ENCODE peak calls at places on chromosome 1, in six cellular contexts. H is GM12878, K is HepG2, V is GM12891, U is K562, N is H1. Q is an unnamed sample.

GRCh38 chr1:201250326-201251011 is 32.8 kb upstream of the PKP1 start:
- DNase-seq in N (no peak), V (no peak), U (no peak), H (no peak), K (no peak), Q (no peak)

GRCh38 chr1:221272940-221273339 is 393.7 kb downstream of the HLX start:
- DNase-seq in U (no peak), H (no peak), K (no peak), N (no peak), V (no peak), Q (no peak)

GRCh38 chr1:46303872-46304326 is 401 bp downstream of the UQCRH start:
- DNase-seq in N (no peak), H (no peak), V (no peak), K (no peak), U (no peak), Q (no peak)

GRCh38 chr1:31335007-31335406 is 37.9 kb downstream of the FABP3 start:
- DNase-seq in N (no peak), V (peak), H (peak), K (peak), U (no peak), Q (no peak)

GRCh38 chr1:53982034-53982761 is 35.8 kb downstream of the LDLRAD1 start:
- DNase-seq in H (no peak), K (peak), N (peak), U (no peak), V (no peak), Q (no peak)

GRCh38 chr1:234617135-234617985 is 7.4 kb upstream of the IRF2BP2 start:
- DNase-seq in U (no peak), K (no peak), H (no peak), N (no peak), V (no peak), Q (no peak)

GRCh38 chr1:160748182-160748876 is 9.3 kb downstream of the SLAMF7 start:
- DNase-seq in U (peak), V (no peak), H (no peak), K (no peak), N (no peak), Q (no peak)

GRCh38 chr1:65308781-65309316 is 494 bp upstream of the DNAJC6 start:
- DNase-seq in U (no peak), H (no peak), N (no peak), K (no peak), V (no peak), Q (no peak)

GRCh38 chr1:115332813-115333608 is 5.0 kb downstream of the NGF start:
- DNase-seq in V (no peak), H (no peak), K (no peak), N (no peak), U (no peak), Q (no peak)

GRCh38 chr1:53133261-53134041 is 9.0 kb downstream of the SLC1A7 start:
- DNase-seq in U (no peak), N (no peak), H (no peak), K (no peak), V (no peak), Q (no peak)

GRCh38 chr1:11355594-11356467 is 82.8 kb downstream of the UBIAD1 start:
- DNase-seq in K (no peak), H (no peak), U (no peak), V (no peak), N (peak), Q (no peak)

GRCh38 chr1:14887044-14887443 is 266.5 kb upstream of the TMEM51 start:
- DNase-seq in U (no peak), V (no peak), H (no peak), N (no peak), K (no peak), Q (no peak)

GRCh38 chr1:27045973-27046558 is 33.4 kb upstream of the TENT5B start:
- DNase-seq in N (peak), V (no peak), H (no peak), K (peak), U (peak), Q (peak)

GRCh38 chr1:55632906-55633305 is 417.7 kb upstream of the USP24 start:
- DNase-seq in V (no peak), N (no peak), K (no peak), H (no peak), U (no peak), Q (no peak)

GRCh38 chr1:65539272-65540131 is 119.0 kb downstream of the LEPR start:
- DNase-seq in N (no peak), V (no peak), H (no peak), K (no peak), U (no peak), Q (no peak)

GRCh38 chr1:107057197-107058133 is 991 bp downstream of the PRMT6 start:
- DNase-seq in V (peak), U (peak), K (peak), H (no peak), N (peak), Q (peak)

DNA sequence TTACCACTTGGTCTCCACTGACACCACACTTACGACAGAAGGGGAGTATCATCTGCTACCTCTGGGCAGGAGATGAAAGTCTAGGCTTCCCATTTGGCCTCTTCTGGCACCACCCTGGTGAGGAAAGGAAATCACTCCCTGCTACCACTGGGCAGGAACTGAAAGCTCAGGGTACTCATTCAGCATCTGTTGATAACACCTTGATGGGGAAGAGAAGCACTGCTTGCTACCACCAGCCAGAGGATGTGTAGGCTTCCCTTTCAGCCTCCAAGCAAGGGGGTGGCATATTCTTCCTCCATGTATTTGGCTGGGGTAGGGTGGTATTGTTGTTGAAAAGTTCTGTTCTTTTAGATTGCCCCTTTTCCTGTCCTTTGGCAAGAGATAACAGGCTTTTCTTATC is 115.0 kb downstream of the ACBD6 start:
- DNase-seq in N (no peak), U (no peak), H (no peak), K (no peak), V (no peak), Q (no peak)
- TF ChIP-seq POLR2A in N (no peak), U (no peak), H (no peak), K (no peak), V (no peak), Q (no peak)

GRCh38 chr1:36730599-36730998 is 247.9 kb upstream of the CSF3R start:
- DNase-seq in H (no peak), N (no peak), U (no peak), V (no peak), K (no peak), Q (no peak)

GRCh38 chr1:36729289-36729688 is 246.6 kb upstream of the CSF3R start:
- DNase-seq in H (no peak), N (no peak), K (no peak), U (no peak), V (no peak), Q (no peak)

GRCh38 chr1:36729716-36730510 is 247.2 kb upstream of the CSF3R start:
- DNase-seq in U (no peak), H (no peak), N (no peak), K (no peak), V (no peak), Q (no peak)

GRCh38 chr1:36732038-36732402 is 249.3 kb upstream of the CSF3R start:
- DNase-seq in N (no peak), U (no peak), K (no peak), V (no peak), H (no peak), Q (no peak)

DNA sequence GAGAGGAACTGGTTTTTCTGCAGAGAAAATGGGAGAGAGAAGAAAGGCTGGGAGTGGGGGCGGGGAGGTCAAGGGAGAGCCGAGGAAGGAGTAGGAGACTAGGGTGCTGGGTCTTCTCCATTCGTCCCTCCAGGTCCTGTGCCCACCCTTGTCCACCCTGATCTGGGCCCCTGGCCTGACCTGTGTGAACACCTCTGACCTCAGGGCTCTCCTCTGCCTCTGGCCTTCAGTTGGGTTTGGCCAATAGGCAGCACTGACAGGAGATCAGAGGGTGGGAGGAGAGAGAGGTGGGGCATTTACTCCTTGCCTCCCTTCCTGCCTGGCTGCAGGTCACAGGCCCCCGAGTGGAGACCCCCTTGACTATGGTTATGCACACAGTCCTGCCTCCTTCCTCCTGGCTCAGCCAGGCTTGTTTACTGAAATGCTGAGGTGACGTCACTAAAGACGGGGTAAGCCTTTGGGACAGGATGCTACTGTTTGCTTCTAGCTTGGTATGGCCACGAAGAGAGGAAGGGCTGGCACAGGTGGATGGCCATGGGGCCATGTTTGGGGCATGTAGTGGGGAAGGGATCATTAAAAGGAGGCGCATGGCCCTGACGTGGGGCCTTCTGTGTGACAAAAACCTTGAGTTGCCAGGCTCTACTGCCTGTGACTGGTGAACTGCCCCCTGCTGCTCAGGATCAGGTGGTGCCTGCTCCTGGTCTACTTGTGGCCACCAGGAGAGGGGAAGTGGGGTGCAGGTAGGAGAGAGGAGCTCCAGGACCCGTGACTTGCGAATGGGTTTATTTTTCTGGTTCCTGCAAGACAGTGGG is 248.7 kb upstream of the CSF3R start:
- DNase-seq in V (no peak), H (no peak), U (peak), K (no peak), N (no peak), Q (no peak)
- TF ChIP-seq TAF1 in V (no peak), H (no peak), U (no peak), K (no peak), N (no peak), Q (no peak)

DNA sequence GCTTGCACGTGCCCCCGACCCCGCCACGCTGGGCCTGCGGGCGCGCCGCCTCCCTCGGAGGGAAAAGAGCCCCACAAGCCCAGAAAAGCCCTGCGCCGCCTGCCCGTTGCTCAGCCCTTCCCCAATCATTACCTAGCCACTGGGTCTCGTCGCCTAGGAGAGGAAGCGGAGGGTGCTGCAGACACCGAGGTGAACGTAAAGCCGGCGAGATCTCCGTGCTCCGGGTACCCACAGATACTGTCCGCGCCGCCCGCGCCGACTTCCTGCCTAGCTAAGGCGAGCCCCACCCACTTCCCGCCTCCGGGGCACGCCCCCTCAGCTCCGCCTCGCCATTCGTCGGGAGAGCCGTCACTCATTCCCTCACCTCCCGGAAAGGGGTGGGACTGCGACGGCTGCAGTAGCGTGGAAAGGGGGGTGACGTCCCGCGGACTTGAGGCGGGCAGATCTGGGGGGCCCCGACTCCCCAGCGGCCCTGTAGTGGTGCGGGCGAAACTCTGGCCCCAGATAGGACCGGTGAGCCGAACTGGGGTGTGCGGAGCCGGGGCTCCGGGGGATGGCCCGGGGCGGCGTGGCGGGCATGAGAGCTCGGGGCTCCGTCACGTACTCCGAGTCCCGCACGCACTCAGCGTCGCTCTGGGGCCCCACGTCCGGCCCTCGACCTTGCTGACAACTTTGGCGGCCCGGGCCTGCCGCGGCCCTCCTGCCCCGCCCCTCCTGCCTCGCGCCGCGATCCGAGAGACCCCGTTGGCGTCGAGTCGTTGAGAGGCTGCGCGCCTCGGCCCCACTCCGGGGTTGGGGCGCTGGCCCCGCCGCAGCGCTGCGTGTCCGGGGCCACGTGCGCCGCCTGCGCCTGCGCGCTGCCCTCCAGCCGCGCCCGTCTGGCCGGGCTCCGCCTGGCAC is at the start of gene ENO1:
- DNase-seq in N (peak), K (peak), H (peak), U (peak), V (peak), Q (peak)
- TF ChIP-seq POLR2A in N (peak), K (peak), H (peak), U (peak), V (peak), Q (peak)

DNA sequence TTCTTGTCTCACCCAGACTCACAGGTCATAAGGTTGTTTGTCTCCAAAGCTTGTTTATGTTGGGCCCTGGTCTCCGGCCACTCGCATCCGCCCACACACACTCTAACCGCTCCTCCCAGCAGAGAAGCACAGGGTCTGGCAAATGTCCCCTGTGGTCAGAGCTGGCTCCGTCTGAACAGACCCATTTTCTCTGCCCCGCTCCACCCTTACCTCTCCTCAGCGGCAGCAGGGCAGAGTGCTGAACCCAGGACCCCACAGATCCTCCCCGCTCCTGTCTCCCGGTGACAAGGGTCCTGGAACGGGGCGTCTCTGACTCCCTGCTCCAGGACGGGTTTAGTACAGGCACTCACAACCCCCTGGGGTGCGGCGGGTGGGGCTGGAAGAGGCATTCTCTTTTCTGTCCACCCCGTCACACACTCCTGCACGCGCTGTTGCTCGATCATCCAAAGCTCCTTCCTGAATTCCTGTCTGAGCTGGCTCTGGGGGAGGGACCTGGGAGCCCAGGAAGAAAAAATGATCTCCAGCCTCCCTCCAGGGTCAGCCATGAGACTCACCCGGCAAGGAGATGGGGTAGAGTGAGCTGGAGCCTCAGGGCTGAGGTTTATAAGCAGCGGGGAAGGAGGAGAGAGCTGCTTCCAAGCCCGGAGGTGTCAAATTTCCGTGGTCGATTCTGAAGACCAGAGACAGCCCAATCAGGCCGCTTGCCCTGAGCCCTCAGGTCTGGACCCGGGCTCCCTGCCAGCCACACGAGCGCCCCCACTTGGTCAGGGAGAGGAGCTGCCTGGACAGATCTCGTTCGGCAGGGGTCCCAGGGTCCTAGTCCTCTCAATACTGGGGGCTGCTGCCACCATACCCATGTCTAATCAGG is at the start of gene S100A13:
- DNase-seq in K (peak), H (no peak), N (peak), U (peak), V (peak), Q (peak)
- TF ChIP-seq TAF1 in K (peak), H (no peak), N (peak), U (peak), V (no peak), Q (no peak)

GRCh38 chr1:155186266-155186954 is 12.8 kb downstream of the TRIM46 start:
- DNase-seq in K (no peak), N (no peak), V (no peak), U (no peak), H (no peak), Q (no peak)
- TF ChIP-seq POLR2A in K (no peak), N (no peak), V (no peak), U (no peak), H (no peak), Q (no peak)

Q was measured in GM12892.